ENCODE peak calls at places on chromosomes 11 and 22, in nine cellular contexts. P is LHCN-M2; X is endothelial cell; C is globus pallidus; J is caudate nucleus; S is activated T-cell treated with anti-CD3 and anti-CD28 coated beads for 1 hour; W is substantia nigra; I is NCI-H2081; V is activated CD8-positive, alpha-beta T cell treated with anti-CD3 and anti-CD28 coated beads for 36 hours. Y is an unnamed sample.

GRCh38 chr22:47376901-47377520 is 614.6 kb downstream of the TBC1D22A start:
- DNase-seq in P (no peak), X (no peak), C (no peak), J (no peak), S (no peak), W (no peak), I (no peak), V (no peak), Y (no peak)

GRCh38 chr11:1292018-1292643 is 17.3 kb downstream of the TOLLIP start:
- DNase-seq in P (no peak), X (no peak), C (no peak), J (no peak), S (no peak), W (no peak), I (no peak), V (no peak), Y (peak; percentile 51)

GRCh38 chr11:11519184-11519583 is 102.6 kb downstream of the GALNT18 start:
- DNase-seq in P (no peak), X (no peak), C (no peak), J (no peak), S (no peak), W (no peak), I (peak; percentile 28), V (no peak), Y (no peak)

GRCh38 chr11:109423114-109423859 is 1.3 kb downstream of the C11orf87 start:
- DNase-seq in P (no peak), X (peak; percentile 45), C (no peak), J (no peak), S (no peak), W (no peak), I (peak; percentile 50), V (peak; percentile 2), Y (no peak)

GRCh38 chr22:23774922-23775436 is 2.3 kb downstream of the MMP11 start:
- DNase-seq in P (peak; percentile 50), X (no peak), C (no peak), J (no peak), S (no peak), W (no peak), I (no peak), V (no peak), Y (no peak)

GRCh38 chr11:31656051-31656450 is 146.5 kb downstream of the ELP4 start:
- DNase-seq in P (no peak), X (no peak), C (no peak), J (no peak), S (no peak), W (no peak), I (no peak), V (no peak), Y (peak; percentile 18)

GRCh38 chr11:2805388-2806057 is 80.1 kb downstream of the CDKN1C start:
- DNase-seq in P (no peak), X (no peak), C (no peak), J (no peak), S (no peak), W (no peak), I (no peak), V (no peak), Y (no peak)

GRCh38 chr22:17742528-17742902 is 31.8 kb downstream of the BID start:
- DNase-seq in P (peak; percentile 58), X (peak; percentile 85), C (peak; percentile 40), J (peak; percentile 33), S (peak; percentile 64), W (peak; percentile 40), I (peak; percentile 75), V (peak; percentile 80), Y (peak; percentile 34)

GRCh38 chr11:67438121-67438902 is 830 bp upstream of the PTPRCAP start:
- DNase-seq in P (no peak), X (no peak), C (no peak), J (no peak), S (peak; percentile 66), W (no peak), I (no peak), V (peak; percentile 93), Y (no peak)

GRCh38 chr11:66311965-66312548 is 4.8 kb downstream of the CD248 start:
- DNase-seq in P (peak; percentile 84), X (peak; percentile 80), C (peak; percentile 88), J (peak; percentile 88), S (peak; percentile 99), W (peak; percentile 87), I (peak; percentile 93), V (peak; percentile 99), Y (peak; percentile 81)

GRCh38 chr11:47272706-47273105 is 2.8 kb downstream of the MADD start:
- DNase-seq in P (peak; percentile 67), X (no peak), C (no peak), J (no peak), S (no peak), W (no peak), I (no peak), V (no peak), Y (no peak)

GRCh38 chr11:64534950-64535349 is 56.1 kb upstream of the SLC22A12 start:
- DNase-seq in P (no peak), X (no peak), C (no peak), J (no peak), S (no peak), W (no peak), I (no peak), V (no peak), Y (no peak)

GRCh38 chr22:26502688-26503561 is 9.3 kb downstream of the TFIP11 start:
- DNase-seq in P (peak; percentile 31), X (peak; percentile 64), C (peak; percentile 57), J (peak; percentile 64), S (peak; percentile 33), W (peak; percentile 31), I (no peak), V (peak; percentile 86), Y (no peak)

GRCh38 chr22:41501209-41501608 is 32.3 kb downstream of the ACO2 start:
- DNase-seq in P (peak; percentile 21), X (no peak), C (no peak), J (peak; percentile 17), S (no peak), W (peak; percentile 40), I (no peak), V (peak; percentile 46), Y (no peak)

GRCh38 chr11:36376888-36377758 is 81.0 kb downstream of the PRR5L start:
- DNase-seq in P (peak; percentile 59), X (peak; percentile 79), C (peak; percentile 69), J (peak; percentile 16), S (peak; percentile 23), W (peak; percentile 43), I (peak; percentile 55), V (peak; percentile 70), Y (peak; percentile 47)

GRCh38 chr11:93329936-93330445 is 551 bp upstream of the DEUP1 start:
- DNase-seq in P (no peak), X (peak; percentile 4), C (no peak), J (no peak), S (no peak), W (no peak), I (peak; percentile 72), V (no peak), Y (no peak)

GRCh38 chr22:36544107-36544620 is 15.2 kb upstream of the EIF3D start:
- DNase-seq in P (peak; percentile 90), X (no peak), C (no peak), J (no peak), S (no peak), W (no peak), I (no peak), V (no peak), Y (no peak)

GRCh38 chr11:123653997-123654565 is 343 bp downstream of the SCN3B start:
- DNase-seq in P (peak; percentile 9), X (peak; percentile 62), C (no peak), J (no peak), S (no peak), W (no peak), I (peak; percentile 53), V (peak; percentile 32), Y (no peak)

GRCh38 chr22:19728836-19729235 is 5.5 kb downstream of the GP1BB start:
- DNase-seq in P (no peak), X (no peak), C (no peak), J (no peak), S (no peak), W (no peak), I (no peak), V (no peak), Y (no peak)

GRCh38 chr11:724733-725386 is 18.8 kb downstream of the EPS8L2 start:
- DNase-seq in P (no peak), X (no peak), C (no peak), J (no peak), S (no peak), W (no peak), I (no peak), V (no peak), Y (no peak)

GRCh38 chr11:112785104-112785503 is 176.1 kb upstream of the NCAM1 start:
- DNase-seq in P (peak; percentile 64), X (no peak), C (no peak), J (no peak), S (no peak), W (no peak), I (no peak), V (no peak), Y (no peak)

GRCh38 chr22:42444060-42444904 is 12.1 kb upstream of the NFAM1 start:
- DNase-seq in P (peak; percentile 81), X (peak; percentile 85), C (peak; percentile 77), J (peak; percentile 80), S (peak; percentile 69), W (peak; percentile 81), I (peak; percentile 82), V (peak; percentile 89), Y (peak; percentile 83)

GRCh38 chr11:71293961-71294782 is 41.8 kb upstream of the SHANK2 start:
- DNase-seq in P (no peak), X (no peak), C (no peak), J (no peak), S (no peak), W (no peak), I (no peak), V (no peak), Y (no peak)

GRCh38 chr11:2769779-2770555 is 70.2 kb upstream of the KCNQ1OT1 start:
- DNase-seq in P (no peak), X (peak; percentile 2), C (no peak), J (no peak), S (no peak), W (no peak), I (no peak), V (no peak), Y (no peak)

GRCh38 chr11:66852466-66853241 is 4.2 kb upstream of the LRFN4 start:
- DNase-seq in P (no peak), X (no peak), C (no peak), J (no peak), S (no peak), W (no peak), I (no peak), V (no peak), Y (no peak)